ENCODE peak calls at places on chromosomes 12 and 14, in four cellular contexts. One of them, this sample, is unnamed.

GRCh38 chr12:132433641-132434395 is 56.1 kb upstream of the FBRSL1 start:
- DNase-seq in non-pigmented ciliary epithelial cell: no peak
- DNase-seq in stimulated activated CD4-positive, alpha-beta T cell treated with anti-CD3 and anti-CD28 coated beads, Interleukin-2, amount 100 ng/mL, for 48 hours: no peak
- DNase-seq in BJ: no peak
- DNase-seq in this sample: no peak

GRCh38 chr14:42523656-42524055 is 917.0 kb downstream of the LRFN5 start:
- DNase-seq in BJ: no peak
- DNase-seq in non-pigmented ciliary epithelial cell: no peak
- DNase-seq in stimulated activated CD4-positive, alpha-beta T cell treated with anti-CD3 and anti-CD28 coated beads, Interleukin-2, amount 100 ng/mL, for 48 hours: no peak
- DNase-seq in this sample: no peak

GRCh38 chr12:53174881-53175491 is 5.5 kb upstream of the ZNF740 start:
- DNase-seq in BJ: no peak
- DNase-seq in stimulated activated CD4-positive, alpha-beta T cell treated with anti-CD3 and anti-CD28 coated beads, Interleukin-2, amount 100 ng/mL, for 48 hours: no peak
- DNase-seq in non-pigmented ciliary epithelial cell: no peak
- DNase-seq in this sample: no peak

GRCh38 chr12:83016226-83016835 is 329.6 kb downstream of the TMTC2 start:
- DNase-seq in BJ: peak
- DNase-seq in stimulated activated CD4-positive, alpha-beta T cell treated with anti-CD3 and anti-CD28 coated beads, Interleukin-2, amount 100 ng/mL, for 48 hours: no peak
- DNase-seq in non-pigmented ciliary epithelial cell: peak
- DNase-seq in this sample: peak

GRCh38 chr14:100438678-100439592 is 115.8 kb downstream of the SLC25A47 start:
- DNase-seq in BJ: peak
- DNase-seq in stimulated activated CD4-positive, alpha-beta T cell treated with anti-CD3 and anti-CD28 coated beads, Interleukin-2, amount 100 ng/mL, for 48 hours: peak
- DNase-seq in non-pigmented ciliary epithelial cell: no peak
- DNase-seq in this sample: peak

GRCh38 chr12:57893460-57894353 is 47.2 kb upstream of the CTDSP2 start:
- DNase-seq in non-pigmented ciliary epithelial cell: no peak
- DNase-seq in BJ: peak
- DNase-seq in stimulated activated CD4-positive, alpha-beta T cell treated with anti-CD3 and anti-CD28 coated beads, Interleukin-2, amount 100 ng/mL, for 48 hours: no peak
- DNase-seq in this sample: peak

GRCh38 chr12:96208801-96209534 is 14.8 kb downstream of the ELK3 start:
- DNase-seq in non-pigmented ciliary epithelial cell: no peak
- DNase-seq in stimulated activated CD4-positive, alpha-beta T cell treated with anti-CD3 and anti-CD28 coated beads, Interleukin-2, amount 100 ng/mL, for 48 hours: no peak
- DNase-seq in BJ: no peak
- DNase-seq in this sample: no peak

GRCh38 chr14:94451091-94451751 is 1.4 kb downstream of the SERPINA11 start:
- DNase-seq in stimulated activated CD4-positive, alpha-beta T cell treated with anti-CD3 and anti-CD28 coated beads, Interleukin-2, amount 100 ng/mL, for 48 hours: no peak
- DNase-seq in non-pigmented ciliary epithelial cell: no peak
- DNase-seq in BJ: no peak
- DNase-seq in this sample: no peak

GRCh38 chr12:34097213-34097612 is 74.9 kb downstream of the ALG10 start:
- DNase-seq in BJ: no peak
- DNase-seq in stimulated activated CD4-positive, alpha-beta T cell treated with anti-CD3 and anti-CD28 coated beads, Interleukin-2, amount 100 ng/mL, for 48 hours: no peak
- DNase-seq in non-pigmented ciliary epithelial cell: no peak
- DNase-seq in this sample: no peak

GRCh38 chr12:24950231-24950834 is 1.4 kb upstream of the BCAT1 start:
- DNase-seq in stimulated activated CD4-positive, alpha-beta T cell treated with anti-CD3 and anti-CD28 coated beads, Interleukin-2, amount 100 ng/mL, for 48 hours: no peak
- DNase-seq in non-pigmented ciliary epithelial cell: no peak
- DNase-seq in BJ: no peak
- DNase-seq in this sample: no peak

GRCh38 chr12:130768120-130768519 is 52.0 kb upstream of the RIMBP2 start:
- DNase-seq in non-pigmented ciliary epithelial cell: no peak
- DNase-seq in BJ: no peak
- DNase-seq in stimulated activated CD4-positive, alpha-beta T cell treated with anti-CD3 and anti-CD28 coated beads, Interleukin-2, amount 100 ng/mL, for 48 hours: no peak
- DNase-seq in this sample: no peak

GRCh38 chr12:123363385-123363742 is 1.3 kb downstream of the SBNO1 start:
- DNase-seq in BJ: no peak
- DNase-seq in stimulated activated CD4-positive, alpha-beta T cell treated with anti-CD3 and anti-CD28 coated beads, Interleukin-2, amount 100 ng/mL, for 48 hours: no peak
- DNase-seq in non-pigmented ciliary epithelial cell: no peak
- DNase-seq in this sample: no peak

GRCh38 chr14:22981090-22982012 is 1.0 kb downstream of the AJUBA start:
- DNase-seq in non-pigmented ciliary epithelial cell: no peak
- DNase-seq in stimulated activated CD4-positive, alpha-beta T cell treated with anti-CD3 and anti-CD28 coated beads, Interleukin-2, amount 100 ng/mL, for 48 hours: no peak
- DNase-seq in BJ: no peak
- DNase-seq in this sample: no peak

GRCh38 chr14:89911018-89911919 is 43.3 kb downstream of the EFCAB11 start:
- DNase-seq in stimulated activated CD4-positive, alpha-beta T cell treated with anti-CD3 and anti-CD28 coated beads, Interleukin-2, amount 100 ng/mL, for 48 hours: no peak
- DNase-seq in non-pigmented ciliary epithelial cell: no peak
- DNase-seq in BJ: no peak
- DNase-seq in this sample: no peak